ENCODE peak calls at places on chromosome 16, in seven cellular contexts. R is brain microvascular endothelial cell, D is breast epithelium, W is heart right ventricle, F is left ventricle myocardium inferior, A is lung, O is endothelial cell of umbilical vein. M is an unnamed sample.

GRCh38 chr16:78105517-78105916 is 6.1 kb downstream of the WWOX start:
- DNase-seq in A (no peak), O (no peak), D (no peak), R (no peak), F (no peak), W (no peak), M (no peak)

GRCh38 chr16:59886021-59886420 is 1151.9 kb upstream of the GOT2 start:
- DNase-seq in F (peak; percentile 36), A (no peak), R (peak; percentile 23), W (no peak), D (peak; percentile 58), O (peak; percentile 3), M (peak; percentile 4)

GRCh38 chr16:85777583-85778310 is 21.6 kb downstream of the EMC8 start:
- DNase-seq in F (no peak), R (no peak), W (no peak), O (no peak), A (no peak), D (peak; percentile 48), M (no peak)

GRCh38 chr16:19167710-19168172 is 299 bp upstream of the SYT17 start:
- DNase-seq in R (peak; percentile 14), F (peak; percentile 67), W (peak; percentile 77), A (peak; percentile 72), O (peak; percentile 65), D (peak; percentile 20), M (peak; percentile 80)

GRCh38 chr16:85329059-85329812 is 217.0 kb upstream of the CIBAR2 start:
- DNase-seq in A (no peak), R (peak; percentile 54), F (no peak), D (no peak), O (peak; percentile 13), W (no peak), M (peak; percentile 73)

GRCh38 chr16:66953462-66954096 is 7.5 kb upstream of the CES3 start:
- DNase-seq in O (no peak), D (no peak), F (no peak), A (no peak), R (no peak), W (no peak), M (no peak)

GRCh38 chr16:23391381-23392222 is 61.4 kb downstream of the COG7 start:
- DNase-seq in F (no peak), R (no peak), O (no peak), D (no peak), W (no peak), A (peak; percentile 65), M (no peak)

GRCh38 chr16:9199312-9199711 is 107.9 kb downstream of the HAPSTR1 start:
- DNase-seq in A (no peak), F (peak; percentile 18), R (no peak), D (no peak), O (no peak), W (no peak), M (peak; percentile 95)

GRCh38 chr16:85461814-85462404 is 151.2 kb upstream of the GSE1 start:
- DNase-seq in O (no peak), R (no peak), W (peak; percentile 33), A (peak; percentile 73), F (no peak), D (no peak), M (peak; percentile 73)

GRCh38 chr16:26987631-26988030 is 79.1 kb upstream of the C16orf82 start:
- DNase-seq in O (no peak), D (no peak), W (no peak), F (no peak), R (no peak), A (no peak), M (no peak)

GRCh38 chr16:70301121-70301520 is 2.1 kb downstream of the DDX19B start:
- DNase-seq in F (no peak), D (no peak), A (no peak), O (no peak), W (no peak), R (no peak), M (no peak)

GRCh38 chr16:84194018-84194417 is 3.1 kb downstream of the ADAD2 start:
- DNase-seq in F (no peak), O (no peak), W (no peak), D (no peak), R (no peak), A (no peak), M (no peak)

GRCh38 chr16:84193480-84193879 is 2.5 kb downstream of the ADAD2 start:
- DNase-seq in F (no peak), W (no peak), R (no peak), D (no peak), O (no peak), A (no peak), M (no peak)

GRCh38 chr16:84196101-84196500 is 5.1 kb downstream of the ADAD2 start:
- DNase-seq in F (no peak), W (no peak), D (no peak), R (no peak), A (no peak), O (no peak), M (no peak)

GRCh38 chr16:84195201-84196093 is 4.5 kb downstream of the ADAD2 start:
- DNase-seq in F (no peak), A (no peak), O (no peak), D (no peak), R (no peak), W (no peak), M (no peak)

GRCh38 chr16:84194470-84195200 is 3.7 kb downstream of the ADAD2 start:
- DNase-seq in D (no peak), R (no peak), A (no peak), O (no peak), F (no peak), W (no peak), M (no peak)
- TF ChIP-seq CTCF in D (no peak), R (no peak), A (no peak), O (no peak), F (no peak), W (no peak), M (no peak)

DNA sequence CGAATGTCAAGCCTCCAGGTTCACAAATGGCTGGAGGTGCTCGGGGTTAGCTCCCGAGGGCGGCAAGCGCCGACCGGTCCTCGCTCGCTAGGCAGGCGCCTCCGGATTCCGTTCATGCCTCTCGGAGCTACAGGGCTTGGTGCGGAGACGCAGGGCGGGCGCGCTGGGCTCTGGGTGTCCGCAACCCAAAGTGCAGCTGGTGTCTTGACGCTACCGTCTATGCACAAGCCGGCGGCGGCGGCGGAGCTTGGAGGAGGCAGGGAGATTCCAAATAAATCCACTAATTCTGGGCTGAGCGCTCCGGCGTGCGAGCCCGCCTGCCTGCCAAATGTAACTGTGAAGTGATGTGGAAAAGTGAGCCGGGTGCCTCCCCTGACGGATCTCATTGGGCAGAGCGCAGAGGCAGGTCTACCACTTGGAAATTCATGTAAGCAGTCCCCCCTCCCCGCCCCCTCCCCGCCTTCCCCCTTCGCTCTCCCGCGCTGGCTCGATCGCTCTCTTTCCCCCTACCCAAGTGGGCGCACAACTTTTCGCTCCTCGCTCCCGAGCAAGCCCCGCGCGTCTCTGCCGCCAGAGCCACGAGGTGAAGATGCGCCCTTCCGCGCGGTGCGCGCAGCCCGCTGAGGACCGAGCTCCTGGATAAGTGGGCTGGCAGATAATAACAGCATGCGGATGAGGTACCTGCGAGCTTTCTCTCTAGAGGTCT is at the start of gene CDH8:
- DNase-seq in F (no peak), O (no peak), D (no peak), W (no peak), R (peak; percentile 36), A (no peak), M (peak; percentile 93)
- H3K27me3 ChIP-seq in F (peaks cover 93% of the 10 kb centered on the region), O (peaks cover 2% of the 10 kb centered on the region), D (no peaks in the 10 kb centered on the region), W (no peaks in the 10 kb centered on the region), R (no peaks in the 10 kb centered on the region), A (peaks cover 8% of the 10 kb centered on the region), M (no peaks in the 10 kb centered on the region)

GRCh38 chr16:3123986-3124886 is 10.6 kb upstream of the ZNF213 start:
- DNase-seq in W (peak; percentile 96), A (peak; percentile 97), R (peak; percentile 94), D (peak; percentile 93), O (peak; percentile 95), F (peak; percentile 97), M (peak; percentile 97)
- TF ChIP-seq CTCF in W (peak; percentile 41), A (peak; percentile 2), R (peak; percentile 54), D (no peak), O (peak; percentile 35), F (peak; percentile 35), M (peak; percentile 37)

GRCh38 chr16:57665541-57665940 is 2.6 kb upstream of the ADGRG3 start:
- DNase-seq in A (no peak), O (no peak), D (no peak), F (no peak), R (no peak), W (no peak), M (no peak)

GRCh38 chr16:57666353-57667068 is 1.6 kb upstream of the ADGRG3 start:
- DNase-seq in W (no peak), F (no peak), O (no peak), R (no peak), A (no peak), D (no peak), M (no peak)

GRCh38 chr16:57668259-57668563 is at the start of gene ADGRG3:
- DNase-seq in W (no peak), R (no peak), A (no peak), D (no peak), O (no peak), F (no peak), M (no peak)

GRCh38 chr16:57667526-57668258 is 414 bp upstream of the ADGRG3 start:
- DNase-seq in O (no peak), R (peak; percentile 13), D (no peak), W (no peak), A (peak; percentile 74), F (peak; percentile 34), M (no peak)

GRCh38 chr16:57667069-57667525 is 1.0 kb upstream of the ADGRG3 start:
- DNase-seq in F (no peak), R (no peak), A (no peak), D (no peak), O (no peak), W (no peak), M (no peak)
- H3K27me3 ChIP-seq in F (peaks cover 13% of the 10 kb centered on the region), R (no peaks in the 10 kb centered on the region), A (no peaks in the 10 kb centered on the region), D (no peaks in the 10 kb centered on the region), O (no peaks in the 10 kb centered on the region), W (no peaks in the 10 kb centered on the region), M (no peaks in the 10 kb centered on the region)

GRCh38 chr16:15425861-15426260 is 8.5 kb upstream of the BMERB1 start:
- DNase-seq in A (no peak), O (no peak), W (no peak), R (no peak), F (no peak), D (no peak), M (no peak)

GRCh38 chr16:15422222-15422621 is 12.2 kb upstream of the BMERB1 start:
- DNase-seq in F (no peak), O (no peak), D (no peak), R (no peak), A (no peak), W (no peak), M (no peak)

GRCh38 chr16:15427648-15428239 is 6.6 kb upstream of the BMERB1 start:
- DNase-seq in O (peak; percentile 82), A (peak; percentile 54), W (peak; percentile 73), R (peak; percentile 82), F (peak; percentile 72), D (peak; percentile 35), M (peak; percentile 87)
- TF ChIP-seq CTCF in O (peak; percentile 61), A (peak; percentile 55), W (peak; percentile 76), R (peak; percentile 85), F (peak; percentile 75), D (peak; percentile 43), M (peak; percentile 77)

DNA sequence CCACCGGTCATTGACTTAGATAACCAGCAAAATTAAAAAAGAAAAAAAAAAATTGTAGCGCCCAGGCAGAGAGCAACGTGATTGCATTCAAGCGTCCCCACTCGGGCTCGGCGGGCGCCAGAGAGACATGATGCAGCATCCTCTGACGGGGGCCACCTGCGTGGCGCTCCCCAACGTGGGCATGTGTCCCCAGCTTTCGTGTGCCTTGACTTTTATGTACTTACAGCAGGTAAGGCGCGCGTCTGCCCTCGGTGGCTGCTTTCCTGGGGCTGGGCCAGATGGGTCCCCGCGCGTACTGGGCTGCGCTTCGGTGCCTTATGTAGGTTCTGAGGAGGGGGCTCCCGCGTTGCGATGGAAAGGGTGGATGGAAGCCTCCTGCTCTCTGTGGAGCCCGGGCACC is 28.4 kb upstream of the RBFOX1 start:
- DNase-seq in R (no peak), D (no peak), A (no peak), O (no peak), W (no peak), F (no peak), M (no peak)
- H3K27me3 ChIP-seq in R (no peaks in the 10 kb centered on the region), D (no peaks in the 10 kb centered on the region), A (no peaks in the 10 kb centered on the region), O (no peaks in the 10 kb centered on the region), W (no peaks in the 10 kb centered on the region), F (peaks cover 29% of the 10 kb centered on the region), M (peaks cover 66% of the 10 kb centered on the region)

M was measured in A673.